ENCODE peak calls at places on chromosomes 12 and 14, in seven cellular contexts. G, L, O, S, I, T and X are unnamed samples.

GRCh38 chr14:73248294-73248868 is 11.1 kb downstream of the PAPLN start:
- DNase-seq in G (no peak), L (no peak), O (peak; percentile 54), S (no peak), I (peak; percentile 7), T (no peak), X (no peak)

GRCh38 chr12:24895612-24896011 is 53.3 kb downstream of the BCAT1 start:
- DNase-seq in G (no peak), L (no peak), O (no peak), S (peak; percentile 51), I (peak; percentile 73), T (no peak), X (no peak)

GRCh38 chr14:77148510-77149231 is 7.1 kb upstream of the ZDHHC22 start:
- DNase-seq in G (no peak), L (peak; percentile 8), O (no peak), S (no peak), I (no peak), T (no peak), X (no peak)

GRCh38 chr14:93115920-93116675 is at the start of gene ITPK1:
- DNase-seq in G (peak; percentile 72), L (peak; percentile 48), O (peak; percentile 42), S (peak; percentile 46), I (peak; percentile 41), T (no peak), X (peak; percentile 63)

GRCh38 chr14:51989293-51990234 is at the start of gene RTRAF:
- DNase-seq in G (peak; percentile 92), L (peak; percentile 94), O (peak; percentile 97), S (peak; percentile 97), I (peak; percentile 92), T (peak; percentile 68), X (peak; percentile 96)

GRCh38 chr12:93540506-93540905 is 32.0 kb upstream of the SOCS2 start:
- DNase-seq in G (no peak), L (no peak), O (no peak), S (no peak), I (no peak), T (no peak), X (no peak)

GRCh38 chr14:91358654-91359210 is 58.9 kb downstream of the CCDC88C start:
- DNase-seq in G (peak; percentile 87), L (no peak), O (no peak), S (no peak), I (no peak), T (no peak), X (no peak)

GRCh38 chr14:51444381-51445000 is 204.4 kb downstream of the TMX1 start:
- DNase-seq in G (no peak), L (no peak), O (no peak), S (peak; percentile 41), I (no peak), T (no peak), X (no peak)

GRCh38 chr14:73763396-73763795 is 49.2 kb upstream of the PNMA1 start:
- DNase-seq in G (no peak), L (no peak), O (no peak), S (no peak), I (no peak), T (no peak), X (no peak)

GRCh38 chr12:6333566-6333965 is 8.3 kb downstream of the TNFRSF1A start:
- DNase-seq in G (no peak), L (peak; percentile 51), O (peak; percentile 84), S (peak; percentile 84), I (peak; percentile 90), T (no peak), X (no peak)

GRCh38 chr12:3230758-3231375 is 153.7 kb downstream of the TSPAN9 start:
- DNase-seq in G (no peak), L (no peak), O (peak; percentile 54), S (peak; percentile 19), I (no peak), T (no peak), X (no peak)

GRCh38 chr14:105070760-105071137 is 5.5 kb upstream of the GPR132 start:
- DNase-seq in G (no peak), L (no peak), O (no peak), S (no peak), I (no peak), T (no peak), X (no peak)

GRCh38 chr14:104047761-104048160 is 37.7 kb upstream of the ASPG start:
- DNase-seq in G (no peak), L (no peak), O (no peak), S (no peak), I (no peak), T (no peak), X (no peak)

GRCh38 chr12:33115716-33116115 is 219.1 kb upstream of the PKP2 start:
- DNase-seq in G (no peak), L (no peak), O (no peak), S (no peak), I (no peak), T (no peak), X (no peak)

GRCh38 chr12:69354561-69355187 is 4.9 kb upstream of the YEATS4 start:
- DNase-seq in G (peak; percentile 46), L (no peak), O (no peak), S (no peak), I (no peak), T (no peak), X (no peak)

GRCh38 chr12:45615268-45615667 is 114.2 kb upstream of the ARID2 start:
- DNase-seq in G (no peak), L (peak; percentile 72), O (peak; percentile 75), S (peak; percentile 72), I (peak; percentile 81), T (no peak), X (no peak)

GRCh38 chr12:42568952-42569916 is 20.3 kb downstream of the PRICKLE1 start:
- DNase-seq in G (no peak), L (peak; percentile 71), O (peak; percentile 83), S (peak; percentile 66), I (peak; percentile 80), T (no peak), X (no peak)
- TF ChIP-seq CTCF in G (peak; percentile 50), L (peak; percentile 58), O (peak; percentile 68), S (peak; percentile 59), I (peak; percentile 69), T (peak; percentile 36), X (no peak)

GRCh38 chr14:75215520-75215919 is 39.1 kb upstream of the TMED10 start:
- DNase-seq in G (no peak), L (no peak), O (no peak), S (no peak), I (no peak), T (no peak), X (no peak)
- TF ChIP-seq CTCF in G (no peak), L (no peak), O (no peak), S (no peak), I (no peak), T (no peak), X (no peak)

GRCh38 chr12:51028126-51028810 is 2.1 kb upstream of the SLC11A2 start:
- DNase-seq in G (peak; percentile 44), L (peak; percentile 63), O (peak; percentile 73), S (peak; percentile 43), I (peak; percentile 33), T (peak; percentile 38), X (no peak)
- TF ChIP-seq CTCF in G (peak; percentile 52), L (peak; percentile 44), O (peak; percentile 54), S (peak; percentile 29), I (peak; percentile 43), T (peak; percentile 61), X (no peak)

GRCh38 chr12:126160912-126161311 is 1095.7 kb downstream of the AACS start:
- DNase-seq in G (no peak), L (no peak), O (no peak), S (no peak), I (no peak), T (no peak), X (no peak)

GRCh38 chr12:126159139-126159538 is 1093.9 kb downstream of the AACS start:
- DNase-seq in G (no peak), L (no peak), O (no peak), S (no peak), I (no peak), T (no peak), X (no peak)

GRCh38 chr12:126157575-126157966 is 1092.3 kb downstream of the AACS start:
- DNase-seq in G (no peak), L (no peak), O (no peak), S (no peak), I (no peak), T (no peak), X (no peak)

GRCh38 chr12:126156806-126157574 is 1091.8 kb downstream of the AACS start:
- DNase-seq in G (no peak), L (no peak), O (no peak), S (no peak), I (no peak), T (peak; percentile 3), X (no peak)
- TF ChIP-seq CTCF in G (no peak), L (no peak), O (no peak), S (no peak), I (no peak), T (peak; percentile 3), X (no peak)

GRCh38 chr14:23557521-23557920 is 1.4 kb downstream of the THTPA start:
- DNase-seq in G (no peak), L (no peak), O (no peak), S (no peak), I (no peak), T (no peak), X (no peak)

GRCh38 chr14:23559010-23559920 is 3.2 kb downstream of the THTPA start:
- DNase-seq in G (peak; percentile 85), L (peak; percentile 49), O (peak; percentile 73), S (peak; percentile 44), I (peak; percentile 55), T (no peak), X (peak; percentile 84)

GRCh38 chr14:23557946-23558345 is 1.9 kb downstream of the THTPA start:
- DNase-seq in G (no peak), L (no peak), O (no peak), S (no peak), I (no peak), T (no peak), X (no peak)

GRCh38 chr14:23559921-23560520 is 4.0 kb downstream of the THTPA start:
- DNase-seq in G (no peak), L (no peak), O (no peak), S (no peak), I (no peak), T (no peak), X (no peak)

DNA sequence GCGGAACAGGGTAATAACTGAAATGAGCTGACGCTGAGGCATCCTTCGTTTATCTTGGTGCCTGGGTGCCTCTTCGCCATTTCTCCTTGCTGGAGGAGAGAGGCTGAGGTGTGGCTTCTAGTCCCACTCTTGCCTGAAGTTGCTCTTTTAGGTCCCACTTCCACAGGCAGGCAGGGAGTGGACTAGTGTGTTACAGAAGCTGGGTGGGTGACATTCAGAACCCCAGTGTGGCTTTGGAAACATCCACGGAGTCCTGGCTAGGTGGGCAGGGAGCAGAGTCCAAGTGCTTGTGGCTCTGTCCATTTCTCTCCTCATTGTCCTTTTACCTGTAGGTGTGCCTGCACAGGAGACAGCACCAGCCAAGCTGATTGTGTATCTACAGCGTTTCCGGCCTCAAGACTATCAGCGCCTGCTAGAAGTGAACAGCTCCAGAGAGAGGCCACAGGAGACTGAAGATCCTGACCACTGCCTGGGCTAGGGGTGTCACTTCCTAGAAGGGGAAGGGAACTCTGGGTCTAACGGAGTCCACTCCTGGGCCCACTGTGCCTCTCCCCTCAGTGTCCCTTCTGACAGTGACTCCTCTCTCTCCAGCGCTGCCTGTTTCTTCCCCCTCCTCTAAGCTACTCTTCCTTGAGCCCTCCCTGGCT is 2.4 kb downstream of the THTPA start:
- DNase-seq in G (no peak), L (no peak), O (no peak), S (no peak), I (no peak), T (no peak), X (peak; percentile 4)
- TF ChIP-seq CTCF in G (no peak), L (no peak), O (no peak), S (no peak), I (no peak), T (no peak), X (no peak)

GRCh38 chr14:64960762-64961276 is 11.3 kb downstream of the RAB15 start:
- DNase-seq in G (no peak), L (no peak), O (no peak), S (no peak), I (no peak), T (no peak), X (no peak)
- TF ChIP-seq CTCF in G (peak; percentile 36), L (no peak), O (peak; percentile 34), S (peak; percentile 25), I (no peak), T (peak; percentile 67), X (no peak)